ENCODE peak calls at places on chromosomes 12 and 14, in seven cellular contexts. A is HS-5, T is glutamatergic neuron, E is A549, D is substantia nigra, I is endodermal cell, F is RPMI8226. Q is an unnamed sample.

GRCh38 chr12:132196038-132196872 is 52.0 kb downstream of the NOC4L start:
- DNase-seq in T (peak), E (no peak), I (no peak), A (no peak), D (no peak), F (no peak), Q (no peak)

GRCh38 chr14:52553671-52554575 is 1.3 kb downstream of the GPR137C start:
- DNase-seq in E (peak), D (peak), A (peak), I (peak), T (peak), F (peak), Q (peak)

GRCh38 chr12:177980-178714 is 35.8 kb downstream of the SLC6A12 start:
- DNase-seq in A (no peak), E (no peak), F (no peak), I (no peak), D (no peak), T (no peak), Q (no peak)

GRCh38 chr14:60008042-60008441 is 83.7 kb upstream of the PCNX4 start:
- DNase-seq in F (no peak), D (no peak), E (no peak), T (no peak), A (peak), I (no peak), Q (no peak)

GRCh38 chr12:130482448-130482847 is 144.8 kb downstream of the PIWIL1 start:
- DNase-seq in A (no peak), T (no peak), D (no peak), E (peak), F (no peak), I (peak), Q (no peak)

GRCh38 chr12:120490833-120491512 is 4.9 kb upstream of the DYNLL1 start:
- DNase-seq in E (no peak), A (no peak), T (no peak), F (no peak), D (no peak), I (no peak), Q (no peak)

GRCh38 chr14:68621400-68622365 is 171.2 kb downstream of the ZFP36L1 start:
- DNase-seq in I (peak), E (no peak), D (no peak), T (no peak), A (no peak), F (no peak), Q (no peak)

GRCh38 chr14:49959822-49960408 is 67.0 kb downstream of the ARF6 start:
- DNase-seq in I (peak), T (no peak), D (no peak), A (no peak), F (no peak), E (no peak), Q (peak)

GRCh38 chr14:28765169-28765906 is 1.2 kb upstream of the FOXG1 start:
- DNase-seq in T (no peak), E (no peak), I (no peak), F (no peak), A (no peak), D (no peak), Q (no peak)

GRCh38 chr14:91170504-91171121 is 56.7 kb downstream of the DGLUCY start:
- DNase-seq in E (no peak), A (no peak), I (no peak), F (no peak), T (no peak), D (no peak), Q (no peak)

GRCh38 chr14:62015945-62016344 is 253.7 kb downstream of the SNAPC1 start:
- DNase-seq in E (no peak), I (no peak), F (peak), T (no peak), D (no peak), A (peak), Q (no peak)